ENCODE peak calls at places on chromosomes 3 and 15, in ten cellular contexts. S is NCI-H510A treated with DMSO at 0.1 percent for 48 hours; D is activated T-cell treated with anti-CD3 and anti-CD28 coated beads, Interleukin-2, amount 50 U/mL, for 48 hours; I is T-helper 9 cell; G is HTR-8/SVneo; O is psoas muscle; Z is fibroblast of pulmonary artery; H is CD8-positive, alpha-beta T cell; T is activated T-helper 1 cell treated with Interleukin-2 at 50 U/mL for 16 hours; W is MV-4-11. F is an unnamed sample.

GRCh38 chr3:16828815-16829214 is 55.9 kb upstream of the PLCL2 start:
- DNase-seq in T (peak), W (peak), S (no peak), H (peak), G (peak), Z (peak), O (no peak), D (peak), I (peak), F (peak)

GRCh38 chr3:53806182-53807116 is 39.8 kb downstream of the CHDH start:
- DNase-seq in D (no peak), T (no peak), H (no peak), W (no peak), I (no peak), S (no peak), Z (peak), O (no peak), G (no peak), F (peak)

GRCh38 chr3:7581831-7582230 is 720.9 kb downstream of the GRM7 start:
- DNase-seq in I (no peak), H (no peak), Z (peak), W (no peak), T (no peak), G (no peak), S (no peak), D (no peak), O (no peak), F (no peak)

GRCh38 chr3:131701153-131701791 is 198.5 kb upstream of the MRPL3 start:
- DNase-seq in O (no peak), D (no peak), H (no peak), S (no peak), Z (no peak), G (no peak), W (no peak), I (no peak), T (no peak), F (no peak)

GRCh38 chr15:76642671-76643070 is 262.5 kb downstream of the SCAPER start:
- DNase-seq in I (no peak), H (no peak), G (no peak), T (no peak), Z (peak), D (no peak), W (no peak), S (no peak), O (no peak), F (no peak)

GRCh38 chr3:17632401-17633100 is 109.9 kb downstream of the TBC1D5 start:
- DNase-seq in T (no peak), W (peak), I (no peak), S (no peak), H (no peak), Z (peak), G (peak), O (no peak), D (no peak), F (no peak)

GRCh38 chr15:59685737-59686297 is 3.3 kb downstream of the BNIP2 start:
- DNase-seq in I (no peak), T (no peak), G (no peak), H (no peak), S (no peak), W (peak), O (no peak), D (no peak), Z (peak), F (no peak)

GRCh38 chr3:43969944-43970343 is 271.7 kb upstream of the TOPAZ1 start:
- DNase-seq in T (no peak), S (no peak), H (no peak), Z (no peak), D (no peak), W (no peak), I (no peak), O (no peak), G (no peak), F (no peak)

GRCh38 chr3:174873832-174874231 is 14.7 kb downstream of the NAALADL2 start:
- DNase-seq in S (no peak), O (no peak), H (no peak), I (no peak), D (no peak), G (no peak), T (no peak), Z (no peak), W (no peak), F (no peak)

GRCh38 chr15:48358229-48358641 is 27.0 kb downstream of the DUT start:
- DNase-seq in T (no peak), H (no peak), O (no peak), W (peak), D (no peak), Z (peak), G (no peak), I (no peak), S (peak), F (no peak)

GRCh38 chr3:13007251-13007941 is 65.8 kb downstream of the IQSEC1 start:
- DNase-seq in Z (no peak), S (no peak), T (no peak), I (no peak), D (no peak), G (no peak), W (no peak), O (no peak), H (no peak), F (no peak)

GRCh38 chr15:55742498-55742926 is 440 bp downstream of the PRTG start:
- DNase-seq in O (peak), T (no peak), H (no peak), I (no peak), D (peak), W (no peak), S (no peak), G (no peak), Z (peak), F (peak)

GRCh38 chr3:191592105-191592504 is 131.1 kb downstream of the PYDC2 start:
- DNase-seq in O (no peak), I (no peak), G (no peak), W (no peak), Z (no peak), T (no peak), D (no peak), S (no peak), H (no peak), F (no peak)

GRCh38 chr3:178405456-178405970 is 130.7 kb upstream of the KCNMB2 start:
- DNase-seq in H (no peak), Z (no peak), W (no peak), S (no peak), D (no peak), I (no peak), T (no peak), O (no peak), G (no peak), F (no peak)

GRCh38 chr3:6862880-6863195 is 1.9 kb downstream of the GRM7 start:
- DNase-seq in O (no peak), W (no peak), H (no peak), D (no peak), I (no peak), T (no peak), Z (no peak), G (no peak), S (no peak), F (no peak)

GRCh38 chr15:85691350-85692240 is 103.1 kb downstream of the KLHL25 start:
- DNase-seq in H (peak), O (no peak), Z (no peak), D (peak), G (no peak), S (no peak), I (no peak), W (no peak), T (no peak), F (no peak)

GRCh38 chr3:101676765-101677435 is at the start of gene ZBTB11:
- DNase-seq in S (no peak), I (peak), Z (peak), H (peak), D (peak), G (peak), W (no peak), O (peak), T (peak), F (peak)

GRCh38 chr3:180804871-180805430 is 107.5 kb upstream of the FXR1 start:
- DNase-seq in O (no peak), Z (peak), T (no peak), W (no peak), D (no peak), H (no peak), I (no peak), G (no peak), S (no peak), F (no peak)

GRCh38 chr3:187739561-187740445 is 5.5 kb downstream of the BCL6 start:
- DNase-seq in H (peak), G (no peak), T (peak), W (peak), D (peak), O (peak), S (peak), I (peak), Z (peak), F (peak)